ENCODE peak calls at places on chromosomes 13 and 19, in five cellular contexts. L, X, V, Q and P are unnamed samples.

GRCh38 chr19:6229951-6230712 is 49.6 kb downstream of the MLLT1 start:
- DNase-seq in L (no peak), X (no peak), V (no peak), Q (no peak), P (no peak)

GRCh38 chr13:51818276-51818675 is 14.3 kb upstream of the DHRS12 start:
- DNase-seq in L (no peak), X (no peak), V (no peak), Q (no peak), P (no peak)

GRCh38 chr13:83955011-83955410 is 72.7 kb upstream of the SLITRK1 start:
- DNase-seq in L (no peak), X (no peak), V (no peak), Q (no peak), P (no peak)

GRCh38 chr13:39330504-39330903 is 272.5 kb downstream of the LHFPL6 start:
- DNase-seq in L (no peak), X (no peak), V (no peak), Q (no peak), P (no peak)

GRCh38 chr19:31316201-31316951 is 32.9 kb downstream of the TSHZ3 start:
- DNase-seq in L (no peak), X (peak; percentile 61), V (no peak), Q (no peak), P (no peak)

GRCh38 chr19:28207244-28207643 is 1005.7 kb downstream of the UQCRFS1 start:
- DNase-seq in L (no peak), X (no peak), V (no peak), Q (no peak), P (no peak)

GRCh38 chr13:76350399-76350798 is 535.8 kb downstream of the KCTD12 start:
- DNase-seq in L (no peak), X (peak; percentile 16), V (no peak), Q (no peak), P (no peak)

GRCh38 chr13:50905256-50905655 is 4.3 kb upstream of the RNASEH2B start:
- DNase-seq in L (no peak), X (no peak), V (no peak), Q (no peak), P (no peak)